ENCODE peak calls at places on chromosomes 7 and 10, in ten cellular contexts. B is A549, A is fibroblast of the aortic adventitia, O is testis, T is fibroblast of lung, D is Panc1, Q is ovary, G is DND-41, H is BE2C, L is foreskin fibroblast. N is an unnamed sample.

GRCh38 chr7:35694161-35694783 is 663 bp downstream of the HERPUD2 start:
- DNase-seq in B (no peak), A (peak; percentile 30), O (peak; percentile 48), T (peak; percentile 25), D (no peak), Q (no peak), G (no peak), H (no peak), L (no peak), N (no peak)

GRCh38 chr7:66353547-66353946 is 148.4 kb downstream of the TPST1 start:
- DNase-seq in B (no peak), A (peak; percentile 80), O (no peak), T (no peak), D (no peak), Q (no peak), G (no peak), H (no peak), L (peak; percentile 71), N (no peak)

GRCh38 chr7:6705959-6706665 is 635 bp downstream of the ZNF12 start:
- DNase-seq in B (peak; percentile 51), A (peak; percentile 25), O (peak; percentile 27), T (peak; percentile 38), D (no peak), Q (peak; percentile 59), G (peak; percentile 30), H (peak; percentile 36), L (peak; percentile 18), N (no peak)

GRCh38 chr10:77159538-77160110 is 478.0 kb downstream of the KCNMA1 start:
- DNase-seq in B (no peak), A (peak; percentile 87), O (no peak), T (peak; percentile 96), D (no peak), Q (no peak), G (no peak), H (no peak), L (no peak), N (no peak)

GRCh38 chr7:51015581-51015980 is 232.9 kb upstream of the GRB10 start:
- DNase-seq in B (no peak), A (no peak), O (no peak), T (no peak), D (no peak), Q (no peak), G (no peak), H (no peak), L (no peak), N (no peak)

GRCh38 chr10:110535958-110536891 is 31.3 kb upstream of the SMC3 start:
- DNase-seq in B (no peak), A (peak; percentile 60), O (no peak), T (peak; percentile 91), D (no peak), Q (no peak), G (peak; percentile 57), H (peak; percentile 29), L (peak; percentile 85), N (no peak)

GRCh38 chr7:102914585-102914984 is 1.8 kb downstream of the LRRC17 start:
- DNase-seq in B (no peak), A (peak; percentile 99), O (peak; percentile 84), T (peak; percentile 93), D (no peak), Q (peak; percentile 82), G (no peak), H (no peak), L (peak; percentile 86), N (no peak)

GRCh38 chr10:5317547-5318107 is 47.1 kb upstream of the UCN3 start:
- DNase-seq in B (peak; percentile 85), A (peak; percentile 15), O (no peak), T (peak; percentile 74), D (peak; percentile 20), Q (no peak), G (peak; percentile 90), H (no peak), L (no peak), N (no peak)

DNA sequence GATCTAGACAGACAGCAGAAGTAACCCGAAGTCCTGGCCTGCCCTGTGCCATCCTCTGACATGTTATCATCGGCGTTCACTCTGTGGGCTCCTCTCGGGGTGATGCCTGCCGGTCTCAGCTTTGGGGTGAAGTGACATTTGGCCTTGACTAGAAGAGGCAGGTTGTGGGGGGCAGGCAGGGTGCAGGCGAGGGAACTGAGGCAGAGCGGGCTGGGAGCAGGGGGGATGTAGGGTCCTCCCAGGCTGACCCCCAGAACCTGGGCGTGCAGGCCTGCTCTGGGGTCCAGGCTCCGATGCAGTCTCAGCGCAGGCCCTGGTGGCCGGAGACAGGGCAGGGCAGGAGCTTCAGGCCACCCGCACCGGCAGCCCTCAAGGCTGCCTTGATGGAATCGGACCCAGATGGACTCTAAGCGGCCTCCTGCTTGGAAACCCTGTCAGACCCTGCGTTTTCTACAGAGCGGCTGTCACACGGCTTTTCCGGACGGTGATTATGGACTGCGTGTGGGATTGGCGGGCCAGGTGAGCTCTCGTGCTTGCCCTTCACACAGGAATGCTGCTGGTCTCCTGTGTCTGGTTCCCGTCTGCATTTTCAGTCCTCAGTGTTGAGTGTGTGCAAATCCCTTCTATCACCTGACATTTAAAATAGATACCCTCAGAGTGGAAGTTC is 842 bp upstream of the JAKMIP3 start:
- DNase-seq in B (no peak), A (no peak), O (no peak), T (no peak), D (no peak), Q (no peak), G (no peak), H (no peak), L (no peak), N (no peak)
- H3K4me3 ChIP-seq in B (peak overlapping the region; percentile 51), A (no peak overlapping the region), O (peak overlapping the region; percentile 61), T (peak overlapping the region; percentile 47), D (peak overlapping the region; percentile 70), Q (no peak overlapping the region), G (no peak overlapping the region), H (no peak overlapping the region), L (peak overlapping the region; percentile 62), N (peak overlapping the region; percentile 48)

GRCh38 chr7:22220947-22221346 is 136.0 kb downstream of the RAPGEF5 start:
- DNase-seq in B (no peak), A (peak; percentile 67), O (no peak), T (no peak), D (no peak), Q (no peak), G (no peak), H (no peak), L (no peak), N (no peak)
- TF ChIP-seq CTCF in B (no peak), A (no peak), O (peak; percentile 22), T (no peak), D (no peak), Q (no peak), G (no peak), H (no peak), L (no peak), N (no peak)

GRCh38 chr7:20112646-20113045 is 104.5 kb downstream of the MACC1 start:
- DNase-seq in B (no peak), A (no peak), O (no peak), T (no peak), D (no peak), Q (no peak), G (no peak), H (no peak), L (no peak), N (no peak)

GRCh38 chr7:20116869-20117268 is 100.3 kb downstream of the MACC1 start:
- DNase-seq in B (no peak), A (no peak), O (no peak), T (no peak), D (no peak), Q (no peak), G (no peak), H (no peak), L (no peak), N (no peak)

GRCh38 chr7:20114463-20114862 is 102.7 kb downstream of the MACC1 start:
- DNase-seq in B (peak; percentile 4), A (no peak), O (peak; percentile 25), T (peak; percentile 10), D (no peak), Q (no peak), G (no peak), H (no peak), L (no peak), N (no peak)

GRCh38 chr7:20111821-20112542 is 105.2 kb downstream of the MACC1 start:
- DNase-seq in B (no peak), A (no peak), O (no peak), T (no peak), D (no peak), Q (no peak), G (no peak), H (no peak), L (no peak), N (no peak)

DNA sequence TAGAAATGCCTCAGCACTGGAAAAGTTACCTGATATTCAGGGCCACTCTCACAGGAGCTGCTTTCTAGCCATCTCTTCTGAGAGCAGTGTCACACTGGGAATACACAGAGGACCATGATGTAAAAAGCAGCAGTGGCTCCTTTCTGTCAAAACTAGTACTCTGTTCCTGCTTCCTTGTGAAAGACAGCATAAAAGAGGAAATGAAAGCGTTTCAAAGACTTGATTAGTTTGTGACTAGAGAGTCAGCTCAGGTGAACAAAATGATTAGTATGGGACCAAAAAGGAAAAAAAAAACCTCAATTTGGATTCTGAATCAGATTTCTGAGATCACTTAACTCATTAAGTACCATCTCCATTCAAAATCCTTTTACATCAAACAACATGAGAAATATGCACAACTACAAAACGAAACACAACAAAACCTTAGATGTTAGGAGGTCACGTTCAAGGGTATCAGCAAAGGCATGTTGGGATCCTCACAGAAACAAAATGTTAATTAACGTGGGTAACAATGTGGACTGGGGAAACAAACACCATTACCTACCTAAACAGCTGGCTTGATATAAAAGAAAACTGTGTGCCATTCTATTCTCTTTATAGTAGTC is 103.7 kb downstream of the MACC1 start:
- DNase-seq in B (no peak), A (no peak), O (no peak), T (no peak), D (no peak), Q (no peak), G (no peak), H (no peak), L (no peak), N (no peak)
- H3K4me3 ChIP-seq in B (no peak overlapping the region), A (no peak overlapping the region), O (no peak overlapping the region), T (no peak overlapping the region), D (no peak overlapping the region), Q (no peak overlapping the region), G (no peak overlapping the region), H (no peak overlapping the region), L (no peak overlapping the region), N (no peak overlapping the region)

GRCh38 chr7:12385364-12385786 is 18.3 kb downstream of the VWDE start:
- DNase-seq in B (no peak), A (no peak), O (no peak), T (no peak), D (no peak), Q (no peak), G (no peak), H (no peak), L (no peak), N (no peak)

GRCh38 chr7:12391922-12392615 is 11.6 kb downstream of the VWDE start:
- DNase-seq in B (no peak), A (no peak), O (no peak), T (no peak), D (no peak), Q (no peak), G (no peak), H (no peak), L (no peak), N (no peak)

GRCh38 chr7:12386237-12386839 is 17.3 kb downstream of the VWDE start:
- DNase-seq in B (no peak), A (no peak), O (no peak), T (no peak), D (no peak), Q (no peak), G (no peak), H (peak; percentile 47), L (no peak), N (no peak)

DNA sequence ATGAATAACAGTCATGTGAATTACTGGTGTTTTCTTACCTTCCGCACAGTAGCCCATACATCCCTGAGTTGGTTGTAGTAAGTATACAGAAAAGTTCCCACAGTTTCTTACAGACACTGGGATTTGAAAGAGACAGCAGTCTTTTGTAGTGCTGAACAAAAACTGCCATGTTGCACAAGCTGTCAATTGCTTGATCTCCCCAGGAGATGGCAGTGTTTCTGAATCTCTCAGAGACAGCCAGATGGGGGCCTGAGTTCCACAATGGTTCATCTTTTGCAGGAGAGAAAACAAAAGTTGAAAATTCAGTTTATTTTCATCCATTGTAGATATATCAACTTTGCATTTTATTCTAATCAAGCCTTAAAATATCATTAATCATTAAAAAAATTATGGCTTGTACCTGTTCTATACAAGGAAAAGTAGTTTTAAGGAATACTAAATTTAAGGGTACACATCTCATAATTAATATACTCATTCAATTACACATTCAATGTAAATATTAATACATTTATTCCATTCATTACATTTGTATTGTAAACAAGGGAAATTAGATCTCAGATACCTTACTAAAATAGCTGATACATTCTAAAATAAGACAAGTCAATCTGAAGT is 14.5 kb downstream of the VWDE start:
- DNase-seq in B (peak; percentile 69), A (peak; percentile 59), O (peak; percentile 62), T (peak; percentile 47), D (peak; percentile 54), Q (no peak), G (peak; percentile 34), H (peak; percentile 69), L (peak; percentile 40), N (peak; percentile 5)
- TF ChIP-seq CTCF in B (peak; percentile 84), A (peak; percentile 88), O (peak; percentile 41), T (peak; percentile 96), D (peak; percentile 94), Q (no peak), G (peak; percentile 77), H (peak; percentile 97), L (peak; percentile 95), N (peak; percentile 87)